ENCODE peak calls at places on chromosome 2, in four cellular contexts. One of them, this sample, is unnamed.

GRCh38 chr2:230924470-230925341 is at the start of gene GPR55:
- DNase-seq in SK-N-SH: no peak
- DNase-seq in AG10803: no peak
- DNase-seq in cardiac fibroblast: no peak
- DNase-seq in this sample: no peak

GRCh38 chr2:1306029-1306686 is 107.1 kb upstream of the TPO start:
- DNase-seq in SK-N-SH: no peak
- DNase-seq in AG10803: no peak
- DNase-seq in cardiac fibroblast: no peak
- DNase-seq in this sample: no peak

GRCh38 chr2:180707867-180708205 is 272.6 kb upstream of the UBE2E3 start:
- DNase-seq in AG10803: peak
- DNase-seq in cardiac fibroblast: peak
- DNase-seq in SK-N-SH: no peak
- DNase-seq in this sample: no peak

GRCh38 chr2:9752441-9753275 is 90.6 kb upstream of the TAF1B start:
- DNase-seq in cardiac fibroblast: peak
- DNase-seq in SK-N-SH: no peak
- DNase-seq in AG10803: peak
- DNase-seq in this sample: no peak

GRCh38 chr2:5894355-5894754 is 202.2 kb downstream of the SOX11 start:
- DNase-seq in cardiac fibroblast: no peak
- DNase-seq in SK-N-SH: no peak
- DNase-seq in AG10803: no peak
- DNase-seq in this sample: no peak

GRCh38 chr2:4992226-4992625 is 700.0 kb upstream of the SOX11 start:
- DNase-seq in SK-N-SH: peak
- DNase-seq in cardiac fibroblast: no peak
- DNase-seq in AG10803: no peak
- DNase-seq in this sample: no peak

GRCh38 chr2:143928613-143929012 is 591.3 kb downstream of the ZEB2 start:
- DNase-seq in AG10803: no peak
- DNase-seq in SK-N-SH: no peak
- DNase-seq in cardiac fibroblast: no peak
- DNase-seq in this sample: no peak

GRCh38 chr2:23803965-23804542 is 122.9 kb downstream of the ATAD2B start:
- DNase-seq in SK-N-SH: peak
- DNase-seq in AG10803: peak
- DNase-seq in cardiac fibroblast: peak
- DNase-seq in this sample: peak

GRCh38 chr2:11312770-11313471 is 31.5 kb downstream of the ROCK2 start:
- DNase-seq in SK-N-SH: no peak
- DNase-seq in cardiac fibroblast: no peak
- DNase-seq in AG10803: no peak
- DNase-seq in this sample: no peak

GRCh38 chr2:236282406-236282805 is 18.2 kb upstream of the ASB18 start:
- DNase-seq in cardiac fibroblast: no peak
- DNase-seq in AG10803: no peak
- DNase-seq in SK-N-SH: no peak
- DNase-seq in this sample: no peak

GRCh38 chr2:29878898-29879297 is 42.5 kb downstream of the ALK start:
- DNase-seq in SK-N-SH: no peak
- DNase-seq in AG10803: no peak
- DNase-seq in cardiac fibroblast: peak
- DNase-seq in this sample: no peak

GRCh38 chr2:147937744-147938349 is 82.7 kb downstream of the ORC4 start:
- DNase-seq in AG10803: peak
- DNase-seq in cardiac fibroblast: peak
- DNase-seq in SK-N-SH: peak
- DNase-seq in this sample: no peak

GRCh38 chr2:150787353-150788098 is 300.1 kb upstream of the RND3 start:
- DNase-seq in AG10803: no peak
- DNase-seq in SK-N-SH: no peak
- DNase-seq in cardiac fibroblast: no peak
- DNase-seq in this sample: no peak

GRCh38 chr2:102397167-102397566 is 25.8 kb upstream of the IL18RAP start:
- DNase-seq in AG10803: no peak
- DNase-seq in SK-N-SH: no peak
- DNase-seq in cardiac fibroblast: no peak
- DNase-seq in this sample: no peak

GRCh38 chr2:177289824-177290632 is 25.5 kb upstream of the NFE2L2 start:
- DNase-seq in SK-N-SH: no peak
- DNase-seq in AG10803: no peak
- DNase-seq in cardiac fibroblast: no peak
- DNase-seq in this sample: no peak

GRCh38 chr2:240631561-240632290 is 6.4 kb downstream of the GPR35 start:
- DNase-seq in cardiac fibroblast: no peak
- DNase-seq in AG10803: no peak
- DNase-seq in SK-N-SH: peak
- DNase-seq in this sample: no peak

GRCh38 chr2:218822622-218823021 is 9.0 kb downstream of the PRKAG3 start:
- DNase-seq in SK-N-SH: no peak
- DNase-seq in cardiac fibroblast: no peak
- DNase-seq in AG10803: no peak
- DNase-seq in this sample: no peak

GRCh38 chr2:233892793-233893192 is 24.4 kb upstream of the TRPM8 start:
- DNase-seq in cardiac fibroblast: no peak
- DNase-seq in SK-N-SH: peak
- DNase-seq in AG10803: no peak
- DNase-seq in this sample: peak

GRCh38 chr2:25341031-25341727 is 546 bp downstream of the DNMT3A start:
- DNase-seq in AG10803: no peak
- DNase-seq in cardiac fibroblast: no peak
- DNase-seq in SK-N-SH: peak
- DNase-seq in this sample: peak

GRCh38 chr2:38700881-38701458 is 35.1 kb downstream of the GALM start:
- DNase-seq in cardiac fibroblast: no peak
- DNase-seq in AG10803: no peak
- DNase-seq in SK-N-SH: no peak
- DNase-seq in this sample: no peak

GRCh38 chr2:138997849-138998517 is 217.8 kb upstream of the NXPH2 start:
- DNase-seq in AG10803: no peak
- DNase-seq in cardiac fibroblast: no peak
- DNase-seq in SK-N-SH: no peak
- DNase-seq in this sample: no peak

GRCh38 chr2:88437010-88437409 is 15.5 kb downstream of the FOXI3 start:
- DNase-seq in SK-N-SH: no peak
- DNase-seq in cardiac fibroblast: no peak
- DNase-seq in AG10803: no peak
- DNase-seq in this sample: no peak

GRCh38 chr2:135819211-135819610 is 17.8 kb downstream of the LCT start:
- DNase-seq in AG10803: peak
- DNase-seq in cardiac fibroblast: peak
- DNase-seq in SK-N-SH: no peak
- DNase-seq in this sample: no peak
- TF ChIP-seq CTCF in AG10803: peak
- TF ChIP-seq CTCF in cardiac fibroblast: peak
- TF ChIP-seq CTCF in SK-N-SH: peak
- TF ChIP-seq CTCF in this sample: peak

GRCh38 chr2:63023444-63023843 is 27.2 kb upstream of the OTX1 start:
- DNase-seq in cardiac fibroblast: peak
- DNase-seq in AG10803: no peak
- DNase-seq in SK-N-SH: peak
- DNase-seq in this sample: peak
- TF ChIP-seq CTCF in cardiac fibroblast: peak
- TF ChIP-seq CTCF in AG10803: peak
- TF ChIP-seq CTCF in SK-N-SH: peak
- TF ChIP-seq CTCF in this sample: peak

GRCh38 chr2:99816908-99817307 is 325.5 kb downstream of the AFF3 start:
- DNase-seq in cardiac fibroblast: no peak
- DNase-seq in AG10803: no peak
- DNase-seq in SK-N-SH: no peak
- DNase-seq in this sample: no peak
- TF ChIP-seq CTCF in cardiac fibroblast: no peak
- TF ChIP-seq CTCF in AG10803: no peak
- TF ChIP-seq CTCF in SK-N-SH: no peak
- TF ChIP-seq CTCF in this sample: no peak

DNA sequence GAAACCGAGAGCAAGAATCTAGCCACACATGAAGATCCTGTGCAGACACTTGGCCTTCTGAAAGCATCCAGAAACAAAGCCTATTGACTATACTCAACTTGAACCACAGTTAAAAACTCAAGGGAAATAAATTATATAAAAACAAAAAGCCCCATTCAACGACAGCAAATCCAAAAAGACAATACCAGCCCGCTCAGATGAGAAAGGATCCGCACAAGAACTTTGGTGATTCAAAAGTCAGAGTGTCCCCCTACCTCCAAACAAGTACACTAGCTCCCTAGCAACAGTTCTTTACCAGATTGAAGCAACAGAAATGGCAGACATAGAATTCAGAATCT is 163.2 kb downstream of the WDPCP start:
- DNase-seq in AG10803: no peak
- DNase-seq in SK-N-SH: no peak
- DNase-seq in cardiac fibroblast: no peak
- DNase-seq in this sample: no peak
- TF ChIP-seq CTCF in AG10803: no peak
- TF ChIP-seq CTCF in SK-N-SH: no peak
- TF ChIP-seq CTCF in cardiac fibroblast: no peak
- TF ChIP-seq CTCF in this sample: no peak

GRCh38 chr2:16325613-16326510 is 339.8 kb downstream of the CYRIA start:
- DNase-seq in AG10803: no peak
- DNase-seq in SK-N-SH: no peak
- DNase-seq in cardiac fibroblast: no peak
- DNase-seq in this sample: peak
- TF ChIP-seq CTCF in AG10803: no peak
- TF ChIP-seq CTCF in SK-N-SH: no peak
- TF ChIP-seq CTCF in cardiac fibroblast: no peak
- TF ChIP-seq CTCF in this sample: no peak

GRCh38 chr2:96534701-96535181 is 1.8 kb upstream of the ARID5A start:
- DNase-seq in AG10803: no peak
- DNase-seq in cardiac fibroblast: no peak
- DNase-seq in SK-N-SH: peak
- DNase-seq in this sample: no peak

GRCh38 chr2:96537066-96537733 is 648 bp downstream of the ARID5A start:
- DNase-seq in cardiac fibroblast: peak
- DNase-seq in AG10803: peak
- DNase-seq in SK-N-SH: peak
- DNase-seq in this sample: no peak

GRCh38 chr2:96537734-96538486 is 1.4 kb downstream of the ARID5A start:
- DNase-seq in AG10803: no peak
- DNase-seq in SK-N-SH: peak
- DNase-seq in cardiac fibroblast: no peak
- DNase-seq in this sample: no peak

GRCh38 chr2:96535331-96535730 is 1.2 kb upstream of the ARID5A start:
- DNase-seq in cardiac fibroblast: no peak
- DNase-seq in SK-N-SH: no peak
- DNase-seq in AG10803: no peak
- DNase-seq in this sample: no peak

GRCh38 chr2:96536445-96537065 is at the start of gene ARID5A:
- DNase-seq in AG10803: peak
- DNase-seq in cardiac fibroblast: peak
- DNase-seq in SK-N-SH: peak
- DNase-seq in this sample: peak
- TF ChIP-seq CTCF in AG10803: peak
- TF ChIP-seq CTCF in cardiac fibroblast: peak
- TF ChIP-seq CTCF in SK-N-SH: no peak
- TF ChIP-seq CTCF in this sample: peak

DNA sequence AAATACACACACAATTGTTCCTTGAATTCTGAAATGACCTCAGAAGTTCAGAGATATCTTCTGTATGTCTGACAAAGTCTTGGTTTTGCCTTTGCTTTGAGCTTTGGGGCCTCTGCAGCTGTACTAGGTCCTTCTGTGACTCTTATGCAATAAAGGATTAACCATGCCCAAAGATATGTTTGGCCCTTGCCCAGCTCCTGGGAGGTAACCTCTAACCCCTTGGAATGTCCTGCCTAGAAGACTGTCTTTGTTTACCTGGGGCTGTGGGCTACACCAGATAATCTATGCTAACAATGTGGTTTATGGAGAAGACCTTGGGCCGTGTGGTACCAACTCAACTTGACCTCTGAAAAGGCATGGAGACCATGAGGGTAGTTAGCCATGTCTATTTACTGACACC is 140.9 kb upstream of the CAPN13 start:
- DNase-seq in SK-N-SH: no peak
- DNase-seq in AG10803: no peak
- DNase-seq in cardiac fibroblast: no peak
- DNase-seq in this sample: no peak
- TF ChIP-seq CTCF in SK-N-SH: no peak
- TF ChIP-seq CTCF in AG10803: no peak
- TF ChIP-seq CTCF in cardiac fibroblast: no peak
- TF ChIP-seq CTCF in this sample: no peak

GRCh38 chr2:33032245-33032644 is 85.5 kb downstream of the LTBP1 start:
- DNase-seq in AG10803: no peak
- DNase-seq in cardiac fibroblast: no peak
- DNase-seq in SK-N-SH: no peak
- DNase-seq in this sample: no peak

GRCh38 chr2:33033524-33034150 is 86.9 kb downstream of the LTBP1 start:
- DNase-seq in AG10803: peak
- DNase-seq in SK-N-SH: peak
- DNase-seq in cardiac fibroblast: peak
- DNase-seq in this sample: peak

GRCh38 chr2:33038230-33038629 is 91.5 kb downstream of the LTBP1 start:
- DNase-seq in cardiac fibroblast: no peak
- DNase-seq in AG10803: no peak
- DNase-seq in SK-N-SH: no peak
- DNase-seq in this sample: peak

GRCh38 chr2:33038799-33039198 is 92.0 kb downstream of the LTBP1 start:
- DNase-seq in SK-N-SH: no peak
- DNase-seq in AG10803: no peak
- DNase-seq in cardiac fibroblast: no peak
- DNase-seq in this sample: no peak

DNA sequence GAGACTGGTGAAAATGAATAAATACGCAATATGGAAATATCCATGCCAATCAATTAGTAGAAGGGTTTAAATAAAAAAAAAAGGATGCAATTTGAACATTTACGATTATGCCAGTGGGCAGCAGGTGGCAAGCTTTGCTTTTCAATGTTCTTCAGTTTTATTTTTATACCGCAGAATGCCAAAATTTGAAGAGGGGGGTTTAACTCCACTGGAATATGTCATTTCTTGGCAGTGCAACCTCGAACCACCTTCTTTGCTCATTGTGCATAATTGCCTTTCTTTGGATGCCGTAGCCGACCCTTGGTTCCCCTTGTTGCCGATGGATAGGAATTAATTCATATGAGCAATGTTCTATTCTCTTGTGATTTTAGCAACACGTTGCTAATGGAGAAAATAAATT is 88.0 kb downstream of the LTBP1 start:
- DNase-seq in AG10803: peak
- DNase-seq in cardiac fibroblast: peak
- DNase-seq in SK-N-SH: no peak
- DNase-seq in this sample: no peak
- TF ChIP-seq CTCF in AG10803: peak
- TF ChIP-seq CTCF in cardiac fibroblast: peak
- TF ChIP-seq CTCF in SK-N-SH: peak
- TF ChIP-seq CTCF in this sample: peak